ENCODE peak calls at places on chromosomes 3 and 15, in nine cellular contexts. One of them, this sample, is unnamed.

GRCh38 chr3:182241777-182242556 is 530.2 kb downstream of the SOX2 start:
- DNase-seq in GM18507: no peak
- DNase-seq in PC-3: no peak
- DNase-seq in NCI-H748 treated with DMSO at 0.1 percent for 48 hours: no peak
- DNase-seq in sigmoid colon: peak; percentile 86
- DNase-seq in AML-193: no peak
- DNase-seq in right atrium auricular region: peak; percentile 77
- DNase-seq in IMR-90: no peak
- DNase-seq in left ventricle myocardium superior: peak; percentile 54
- DNase-seq in this sample: no peak

GRCh38 chr15:50164458-50164857 is 17.5 kb upstream of the SLC27A2 start:
- DNase-seq in AML-193: no peak
- DNase-seq in GM18507: no peak
- DNase-seq in IMR-90: no peak
- DNase-seq in right atrium auricular region: no peak
- DNase-seq in left ventricle myocardium superior: no peak
- DNase-seq in PC-3: no peak
- DNase-seq in sigmoid colon: no peak
- DNase-seq in NCI-H748 treated with DMSO at 0.1 percent for 48 hours: no peak
- DNase-seq in this sample: no peak

GRCh38 chr15:35519536-35520149 is 26.3 kb downstream of the DPH6 start:
- DNase-seq in PC-3: peak; percentile 69
- DNase-seq in IMR-90: peak; percentile 64
- DNase-seq in GM18507: no peak
- DNase-seq in NCI-H748 treated with DMSO at 0.1 percent for 48 hours: peak; percentile 5
- DNase-seq in left ventricle myocardium superior: no peak
- DNase-seq in AML-193: peak; percentile 63
- DNase-seq in right atrium auricular region: no peak
- DNase-seq in sigmoid colon: no peak
- DNase-seq in this sample: no peak

GRCh38 chr3:48217449-48217848 is 5.8 kb upstream of the CAMP start:
- DNase-seq in AML-193: no peak
- DNase-seq in left ventricle myocardium superior: no peak
- DNase-seq in sigmoid colon: no peak
- DNase-seq in NCI-H748 treated with DMSO at 0.1 percent for 48 hours: no peak
- DNase-seq in IMR-90: no peak
- DNase-seq in PC-3: no peak
- DNase-seq in GM18507: no peak
- DNase-seq in right atrium auricular region: no peak
- DNase-seq in this sample: no peak

GRCh38 chr3:141294848-141295247 is 63.2 kb downstream of the PXYLP1 start:
- DNase-seq in NCI-H748 treated with DMSO at 0.1 percent for 48 hours: no peak
- DNase-seq in left ventricle myocardium superior: no peak
- DNase-seq in AML-193: no peak
- DNase-seq in GM18507: no peak
- DNase-seq in sigmoid colon: no peak
- DNase-seq in IMR-90: peak; percentile 88
- DNase-seq in PC-3: peak; percentile 64
- DNase-seq in right atrium auricular region: peak; percentile 9
- DNase-seq in this sample: no peak

GRCh38 chr3:6821411-6821810 is 39.5 kb upstream of the GRM7 start:
- DNase-seq in right atrium auricular region: no peak
- DNase-seq in AML-193: no peak
- DNase-seq in GM18507: no peak
- DNase-seq in IMR-90: no peak
- DNase-seq in left ventricle myocardium superior: no peak
- DNase-seq in NCI-H748 treated with DMSO at 0.1 percent for 48 hours: no peak
- DNase-seq in sigmoid colon: no peak
- DNase-seq in PC-3: no peak
- DNase-seq in this sample: no peak

GRCh38 chr3:154956815-154957214 is 123.3 kb upstream of the MME start:
- DNase-seq in left ventricle myocardium superior: no peak
- DNase-seq in sigmoid colon: no peak
- DNase-seq in NCI-H748 treated with DMSO at 0.1 percent for 48 hours: no peak
- DNase-seq in PC-3: no peak
- DNase-seq in IMR-90: no peak
- DNase-seq in GM18507: no peak
- DNase-seq in AML-193: no peak
- DNase-seq in right atrium auricular region: no peak
- DNase-seq in this sample: no peak

GRCh38 chr3:122810706-122811105 is 15.8 kb downstream of the SLC49A4 start:
- DNase-seq in IMR-90: peak; percentile 20
- DNase-seq in PC-3: peak; percentile 20
- DNase-seq in AML-193: no peak
- DNase-seq in left ventricle myocardium superior: no peak
- DNase-seq in NCI-H748 treated with DMSO at 0.1 percent for 48 hours: no peak
- DNase-seq in GM18507: no peak
- DNase-seq in right atrium auricular region: no peak
- DNase-seq in sigmoid colon: no peak
- DNase-seq in this sample: no peak

GRCh38 chr3:187748050-187748481 is 2.8 kb upstream of the BCL6 start:
- DNase-seq in AML-193: peak; percentile 63
- DNase-seq in NCI-H748 treated with DMSO at 0.1 percent for 48 hours: no peak
- DNase-seq in right atrium auricular region: peak; percentile 96
- DNase-seq in IMR-90: peak; percentile 78
- DNase-seq in left ventricle myocardium superior: peak; percentile 95
- DNase-seq in GM18507: no peak
- DNase-seq in PC-3: peak; percentile 96
- DNase-seq in sigmoid colon: peak; percentile 96
- DNase-seq in this sample: no peak

GRCh38 chr3:52650437-52650836 is 35.3 kb downstream of the PBRM1 start:
- DNase-seq in right atrium auricular region: no peak
- DNase-seq in GM18507: no peak
- DNase-seq in NCI-H748 treated with DMSO at 0.1 percent for 48 hours: no peak
- DNase-seq in sigmoid colon: no peak
- DNase-seq in PC-3: no peak
- DNase-seq in AML-193: no peak
- DNase-seq in left ventricle myocardium superior: no peak
- DNase-seq in IMR-90: peak; percentile 31
- DNase-seq in this sample: no peak

GRCh38 chr3:197811343-197811742 is 20.3 kb downstream of the LRCH3 start:
- DNase-seq in NCI-H748 treated with DMSO at 0.1 percent for 48 hours: no peak
- DNase-seq in right atrium auricular region: peak; percentile 83
- DNase-seq in left ventricle myocardium superior: peak; percentile 48
- DNase-seq in AML-193: no peak
- DNase-seq in sigmoid colon: peak; percentile 75
- DNase-seq in PC-3: no peak
- DNase-seq in GM18507: no peak
- DNase-seq in IMR-90: peak; percentile 94
- DNase-seq in this sample: no peak

GRCh38 chr3:130894130-130894872 is 417 bp downstream of the ATP2C1 start:
- DNase-seq in sigmoid colon: peak; percentile 67
- DNase-seq in AML-193: peak; percentile 38
- DNase-seq in right atrium auricular region: peak; percentile 61
- DNase-seq in NCI-H748 treated with DMSO at 0.1 percent for 48 hours: no peak
- DNase-seq in left ventricle myocardium superior: peak; percentile 59
- DNase-seq in IMR-90: no peak
- DNase-seq in GM18507: no peak
- DNase-seq in PC-3: no peak
- DNase-seq in this sample: peak; percentile 17

GRCh38 chr3:123880998-123881561 is 3.1 kb downstream of the MYLK start:
- DNase-seq in left ventricle myocardium superior: no peak
- DNase-seq in AML-193: peak; percentile 11
- DNase-seq in GM18507: no peak
- DNase-seq in sigmoid colon: no peak
- DNase-seq in IMR-90: peak; percentile 63
- DNase-seq in PC-3: peak; percentile 64
- DNase-seq in right atrium auricular region: no peak
- DNase-seq in NCI-H748 treated with DMSO at 0.1 percent for 48 hours: no peak
- DNase-seq in this sample: no peak

GRCh38 chr15:74406992-74407705 is 26.6 kb downstream of the SEMA7A start:
- DNase-seq in PC-3: peak; percentile 90
- DNase-seq in left ventricle myocardium superior: no peak
- DNase-seq in sigmoid colon: no peak
- DNase-seq in AML-193: no peak
- DNase-seq in NCI-H748 treated with DMSO at 0.1 percent for 48 hours: no peak
- DNase-seq in IMR-90: peak; percentile 93
- DNase-seq in right atrium auricular region: no peak
- DNase-seq in GM18507: no peak
- DNase-seq in this sample: peak; percentile 47

GRCh38 chr3:182364323-182364722 is 429.0 kb upstream of the ATP11B start:
- DNase-seq in right atrium auricular region: no peak
- DNase-seq in AML-193: no peak
- DNase-seq in sigmoid colon: no peak
- DNase-seq in left ventricle myocardium superior: no peak
- DNase-seq in IMR-90: no peak
- DNase-seq in PC-3: peak; percentile 12
- DNase-seq in NCI-H748 treated with DMSO at 0.1 percent for 48 hours: no peak
- DNase-seq in GM18507: no peak
- DNase-seq in this sample: no peak

GRCh38 chr15:86178845-86179244 is 99.2 kb downstream of the AGBL1 start:
- DNase-seq in GM18507: no peak
- DNase-seq in AML-193: no peak
- DNase-seq in PC-3: no peak
- DNase-seq in left ventricle myocardium superior: no peak
- DNase-seq in IMR-90: no peak
- DNase-seq in sigmoid colon: no peak
- DNase-seq in right atrium auricular region: no peak
- DNase-seq in NCI-H748 treated with DMSO at 0.1 percent for 48 hours: no peak
- DNase-seq in this sample: no peak

GRCh38 chr3:117074833-117075232 is 365.3 kb downstream of the TUSC7 start:
- DNase-seq in NCI-H748 treated with DMSO at 0.1 percent for 48 hours: no peak
- DNase-seq in PC-3: no peak
- DNase-seq in sigmoid colon: no peak
- DNase-seq in left ventricle myocardium superior: no peak
- DNase-seq in GM18507: no peak
- DNase-seq in AML-193: no peak
- DNase-seq in IMR-90: peak; percentile 18
- DNase-seq in right atrium auricular region: no peak
- DNase-seq in this sample: no peak

GRCh38 chr3:110579841-110580550 is 491.6 kb upstream of the NECTIN3 start:
- DNase-seq in PC-3: peak; percentile 37
- DNase-seq in AML-193: no peak
- DNase-seq in IMR-90: peak; percentile 66
- DNase-seq in NCI-H748 treated with DMSO at 0.1 percent for 48 hours: no peak
- DNase-seq in GM18507: no peak
- DNase-seq in right atrium auricular region: no peak
- DNase-seq in sigmoid colon: no peak
- DNase-seq in left ventricle myocardium superior: no peak
- DNase-seq in this sample: no peak

GRCh38 chr3:10365791-10366190 is 44.9 kb upstream of the SEC13 start:
- DNase-seq in NCI-H748 treated with DMSO at 0.1 percent for 48 hours: no peak
- DNase-seq in AML-193: no peak
- DNase-seq in GM18507: no peak
- DNase-seq in IMR-90: peak; percentile 82
- DNase-seq in PC-3: no peak
- DNase-seq in left ventricle myocardium superior: no peak
- DNase-seq in sigmoid colon: no peak
- DNase-seq in right atrium auricular region: no peak
- DNase-seq in this sample: no peak

GRCh38 chr3:123667784-123668183 is 82.9 kb upstream of the HACD2 start:
- DNase-seq in PC-3: peak; percentile 18
- DNase-seq in left ventricle myocardium superior: no peak
- DNase-seq in IMR-90: peak; percentile 46
- DNase-seq in GM18507: no peak
- DNase-seq in sigmoid colon: no peak
- DNase-seq in right atrium auricular region: no peak
- DNase-seq in AML-193: no peak
- DNase-seq in NCI-H748 treated with DMSO at 0.1 percent for 48 hours: no peak
- DNase-seq in this sample: no peak

GRCh38 chr3:137946341-137946973 is 63.5 kb upstream of the CLDN18 start:
- DNase-seq in IMR-90: peak; percentile 71
- DNase-seq in GM18507: peak; percentile 17
- DNase-seq in sigmoid colon: peak; percentile 65
- DNase-seq in left ventricle myocardium superior: peak; percentile 53
- DNase-seq in right atrium auricular region: no peak
- DNase-seq in AML-193: peak; percentile 81
- DNase-seq in PC-3: peak; percentile 81
- DNase-seq in NCI-H748 treated with DMSO at 0.1 percent for 48 hours: peak; percentile 8
- DNase-seq in this sample: no peak

GRCh38 chr3:115275897-115276296 is 128.8 kb upstream of the ZBTB20 start:
- DNase-seq in left ventricle myocardium superior: no peak
- DNase-seq in sigmoid colon: no peak
- DNase-seq in IMR-90: peak; percentile 8
- DNase-seq in NCI-H748 treated with DMSO at 0.1 percent for 48 hours: no peak
- DNase-seq in right atrium auricular region: no peak
- DNase-seq in GM18507: no peak
- DNase-seq in PC-3: no peak
- DNase-seq in AML-193: no peak
- DNase-seq in this sample: no peak

GRCh38 chr3:33980252-33980651 is 181.8 kb downstream of the PDCD6IP start:
- DNase-seq in GM18507: no peak
- DNase-seq in AML-193: no peak
- DNase-seq in sigmoid colon: no peak
- DNase-seq in NCI-H748 treated with DMSO at 0.1 percent for 48 hours: no peak
- DNase-seq in IMR-90: peak; percentile 85
- DNase-seq in PC-3: peak; percentile 84
- DNase-seq in right atrium auricular region: no peak
- DNase-seq in left ventricle myocardium superior: no peak
- DNase-seq in this sample: no peak

GRCh38 chr3:53259427-53260259 is 3.8 kb upstream of the TKT start:
- DNase-seq in left ventricle myocardium superior: peak; percentile 55
- DNase-seq in PC-3: no peak
- DNase-seq in GM18507: no peak
- DNase-seq in NCI-H748 treated with DMSO at 0.1 percent for 48 hours: no peak
- DNase-seq in IMR-90: no peak
- DNase-seq in AML-193: no peak
- DNase-seq in right atrium auricular region: no peak
- DNase-seq in sigmoid colon: no peak
- DNase-seq in this sample: no peak

GRCh38 chr3:100629728-100630127 is 20.3 kb downstream of the ADGRG7 start:
- DNase-seq in sigmoid colon: no peak
- DNase-seq in right atrium auricular region: no peak
- DNase-seq in left ventricle myocardium superior: no peak
- DNase-seq in GM18507: no peak
- DNase-seq in AML-193: no peak
- DNase-seq in IMR-90: no peak
- DNase-seq in NCI-H748 treated with DMSO at 0.1 percent for 48 hours: no peak
- DNase-seq in PC-3: peak; percentile 54
- DNase-seq in this sample: no peak

GRCh38 chr15:53811530-53811929 is 52.1 kb upstream of the WDR72 start:
- DNase-seq in left ventricle myocardium superior: no peak
- DNase-seq in IMR-90: no peak
- DNase-seq in GM18507: no peak
- DNase-seq in PC-3: peak; percentile 30
- DNase-seq in NCI-H748 treated with DMSO at 0.1 percent for 48 hours: peak; percentile 7
- DNase-seq in right atrium auricular region: no peak
- DNase-seq in sigmoid colon: no peak
- DNase-seq in AML-193: peak; percentile 8
- DNase-seq in this sample: no peak

GRCh38 chr3:37050242-37050641 is 56.9 kb downstream of the MLH1 start:
- DNase-seq in left ventricle myocardium superior: no peak
- DNase-seq in sigmoid colon: no peak
- DNase-seq in GM18507: no peak
- DNase-seq in AML-193: no peak
- DNase-seq in right atrium auricular region: no peak
- DNase-seq in PC-3: no peak
- DNase-seq in IMR-90: no peak
- DNase-seq in NCI-H748 treated with DMSO at 0.1 percent for 48 hours: no peak
- DNase-seq in this sample: no peak

GRCh38 chr3:46717447-46718231 is at the start of gene PRSS50:
- DNase-seq in AML-193: no peak
- DNase-seq in sigmoid colon: peak; percentile 54
- DNase-seq in left ventricle myocardium superior: no peak
- DNase-seq in right atrium auricular region: no peak
- DNase-seq in IMR-90: no peak
- DNase-seq in NCI-H748 treated with DMSO at 0.1 percent for 48 hours: no peak
- DNase-seq in GM18507: no peak
- DNase-seq in PC-3: no peak
- DNase-seq in this sample: no peak

GRCh38 chr3:117920240-117920923 is 1114.3 kb downstream of the IGSF11 start:
- DNase-seq in right atrium auricular region: no peak
- DNase-seq in GM18507: no peak
- DNase-seq in PC-3: no peak
- DNase-seq in left ventricle myocardium superior: no peak
- DNase-seq in AML-193: no peak
- DNase-seq in sigmoid colon: no peak
- DNase-seq in IMR-90: no peak
- DNase-seq in NCI-H748 treated with DMSO at 0.1 percent for 48 hours: no peak
- DNase-seq in this sample: no peak

GRCh38 chr15:90869601-90870353 is 1.4 kb downstream of the FURIN start:
- DNase-seq in sigmoid colon: peak; percentile 87
- DNase-seq in GM18507: no peak
- DNase-seq in left ventricle myocardium superior: peak; percentile 85
- DNase-seq in IMR-90: peak; percentile 84
- DNase-seq in PC-3: peak; percentile 90
- DNase-seq in NCI-H748 treated with DMSO at 0.1 percent for 48 hours: no peak
- DNase-seq in right atrium auricular region: peak; percentile 95
- DNase-seq in AML-193: peak; percentile 53
- DNase-seq in this sample: no peak

GRCh38 chr15:40217166-40217785 is 21.6 kb upstream of the PAK6 start:
- DNase-seq in sigmoid colon: no peak
- DNase-seq in IMR-90: peak; percentile 70
- DNase-seq in PC-3: peak; percentile 92
- DNase-seq in NCI-H748 treated with DMSO at 0.1 percent for 48 hours: peak; percentile 28
- DNase-seq in AML-193: peak; percentile 69
- DNase-seq in right atrium auricular region: no peak
- DNase-seq in left ventricle myocardium superior: no peak
- DNase-seq in GM18507: no peak
- DNase-seq in this sample: no peak

This sample was measured in GM12892.